ENCODE peak calls at places on chromosomes 13 and 19, in seven cellular contexts. G is fibroblast of mammary gland, D is IMR-90, X is HL-60, B is RWPE1, I is AG09319, L is testis. T is an unnamed sample.

GRCh38 chr19:48111280-48111679 is 663 bp upstream of the PLA2G4C start:
- DNase-seq in G (no peak), D (no peak), X (no peak), B (no peak), I (no peak), L (no peak), T (no peak)

GRCh38 chr13:74372511-74372910 is 238.3 kb upstream of the KLF12 start:
- DNase-seq in G (peak; percentile 24), D (no peak), X (no peak), B (no peak), I (no peak), L (no peak), T (no peak)

GRCh38 chr13:82480415-82480814 is 1401.9 kb downstream of the SLITRK1 start:
- DNase-seq in G (peak; percentile 2), D (no peak), X (no peak), B (no peak), I (no peak), L (no peak), T (no peak)

GRCh38 chr19:10552596-10553053 is 8.9 kb downstream of the ATG4D start:
- DNase-seq in G (peak; percentile 43), D (no peak), X (no peak), B (peak; percentile 73), I (no peak), L (peak; percentile 68), T (peak; percentile 27)

GRCh38 chr13:66208589-66208988 is 1021.5 kb downstream of the PCDH9 start:
- DNase-seq in G (no peak), D (no peak), X (no peak), B (no peak), I (no peak), L (no peak), T (no peak)

GRCh38 chr13:25770601-25771000 is 281.2 kb downstream of the SHISA2 start:
- DNase-seq in G (no peak), D (no peak), X (no peak), B (no peak), I (no peak), L (no peak), T (no peak)

GRCh38 chr13:43227721-43228120 is 204.3 kb downstream of the DNAJC15 start:
- DNase-seq in G (peak; percentile 60), D (peak; percentile 59), X (no peak), B (no peak), I (no peak), L (no peak), T (no peak)

GRCh38 chr19:54429545-54430227 is 14.4 kb downstream of the TTYH1 start:
- DNase-seq in G (no peak), D (no peak), X (no peak), B (no peak), I (no peak), L (no peak), T (no peak)

GRCh38 chr13:45695198-45695730 is 6.9 kb upstream of the CBY2 start:
- DNase-seq in G (peak; percentile 18), D (no peak), X (peak; percentile 76), B (no peak), I (no peak), L (no peak), T (no peak)

GRCh38 chr19:17260842-17261325 is 3.7 kb downstream of the USHBP1 start:
- DNase-seq in G (peak; percentile 75), D (peak; percentile 64), X (peak; percentile 91), B (peak; percentile 94), I (no peak), L (peak; percentile 82), T (peak; percentile 81)

GRCh38 chr19:3982701-3983541 is 2.3 kb downstream of the EEF2 start:
- DNase-seq in G (peak; percentile 84), D (peak; percentile 74), X (no peak), B (peak; percentile 44), I (no peak), L (no peak), T (no peak)

GRCh38 chr13:30774214-30774730 is 38.9 kb downstream of the ALOX5AP start:
- DNase-seq in G (no peak), D (no peak), X (no peak), B (no peak), I (no peak), L (no peak), T (no peak)

GRCh38 chr19:7515471-7516226 is at the start of gene ZNF358:
- DNase-seq in G (peak; percentile 51), D (peak; percentile 46), X (no peak), B (peak; percentile 63), I (peak; percentile 45), L (peak; percentile 67), T (no peak)

GRCh38 chr13:46553521-46553885 is 533 bp downstream of the LRCH1 start:
- DNase-seq in G (no peak), D (no peak), X (no peak), B (no peak), I (no peak), L (no peak), T (no peak)

GRCh38 chr13:95641291-95641811 is 3.2 kb downstream of the DZIP1 start:
- DNase-seq in G (peak; percentile 52), D (peak; percentile 27), X (no peak), B (no peak), I (no peak), L (peak; percentile 49), T (no peak)

GRCh38 chr19:15631817-15632216 is 8.9 kb upstream of the CYP4F3 start:
- DNase-seq in G (peak; percentile 1), D (no peak), X (peak; percentile 39), B (peak; percentile 63), I (no peak), L (peak; percentile 43), T (no peak)

GRCh38 chr19:15633122-15633521 is 7.6 kb upstream of the CYP4F3 start:
- DNase-seq in G (no peak), D (no peak), X (peak; percentile 82), B (no peak), I (no peak), L (no peak), T (no peak)

GRCh38 chr19:15634105-15634504 is 6.6 kb upstream of the CYP4F3 start:
- DNase-seq in G (no peak), D (no peak), X (no peak), B (no peak), I (no peak), L (no peak), T (no peak)

GRCh38 chr19:15628236-15629002 is 12.3 kb upstream of the CYP4F3 start:
- DNase-seq in G (no peak), D (no peak), X (no peak), B (no peak), I (no peak), L (no peak), T (no peak)

GRCh38 chr19:15629003-15629880 is 11.5 kb upstream of the CYP4F3 start:
- DNase-seq in G (peak; percentile 40), D (peak; percentile 19), X (peak; percentile 85), B (peak; percentile 81), I (peak; percentile 0), L (peak; percentile 88), T (peak; percentile 84)
- TF ChIP-seq CTCF in G (peak; percentile 82), D (peak; percentile 73), X (peak; percentile 57), B (peak; percentile 99), I (peak; percentile 71), L (peak; percentile 93), T (peak; percentile 79)

GRCh38 chr19:6433663-6434062 is at the start of gene SLC25A41:
- DNase-seq in G (no peak), D (no peak), X (no peak), B (no peak), I (no peak), L (no peak), T (no peak)

GRCh38 chr19:6431891-6432290 is 1.7 kb downstream of the SLC25A41 start:
- DNase-seq in G (no peak), D (no peak), X (no peak), B (no peak), I (no peak), L (no peak), T (no peak)

GRCh38 chr19:6429419-6430221 is 3.9 kb downstream of the SLC25A41 start:
- DNase-seq in G (no peak), D (no peak), X (peak; percentile 44), B (no peak), I (no peak), L (no peak), T (no peak)

GRCh38 chr19:6433165-6433564 is 398 bp downstream of the SLC25A41 start:
- DNase-seq in G (no peak), D (no peak), X (no peak), B (no peak), I (no peak), L (no peak), T (no peak)
- TF ChIP-seq CTCF in G (no peak), D (no peak), X (no peak), B (no peak), I (no peak), L (no peak), T (no peak)

GRCh38 chr13:110696776-110697175 is 9.1 kb downstream of the CARS2 start:
- DNase-seq in G (no peak), D (no peak), X (no peak), B (no peak), I (no peak), L (no peak), T (no peak)
- TF ChIP-seq CTCF in G (no peak), D (no peak), X (no peak), B (no peak), I (no peak), L (no peak), T (no peak)

DNA sequence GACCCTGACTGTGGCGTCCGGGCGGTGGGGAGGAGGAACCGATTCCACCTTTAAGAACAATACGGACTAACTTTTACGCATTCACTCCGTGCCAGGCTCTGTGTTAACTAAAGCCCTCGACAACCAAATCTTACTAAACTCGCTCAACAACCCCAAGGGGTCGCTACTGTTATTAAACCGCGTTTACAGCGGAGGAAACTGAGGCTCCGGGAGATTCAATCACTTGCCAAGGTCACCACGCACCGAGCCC is 1.2 kb downstream of the SAMD1 start:
- DNase-seq in G (peak; percentile 35), D (no peak), X (no peak), B (no peak), I (no peak), L (no peak), T (no peak)
- TF ChIP-seq CTCF in G (no peak), D (peak; percentile 19), X (no peak), B (no peak), I (peak; percentile 2), L (peak; percentile 5), T (no peak)

DNA sequence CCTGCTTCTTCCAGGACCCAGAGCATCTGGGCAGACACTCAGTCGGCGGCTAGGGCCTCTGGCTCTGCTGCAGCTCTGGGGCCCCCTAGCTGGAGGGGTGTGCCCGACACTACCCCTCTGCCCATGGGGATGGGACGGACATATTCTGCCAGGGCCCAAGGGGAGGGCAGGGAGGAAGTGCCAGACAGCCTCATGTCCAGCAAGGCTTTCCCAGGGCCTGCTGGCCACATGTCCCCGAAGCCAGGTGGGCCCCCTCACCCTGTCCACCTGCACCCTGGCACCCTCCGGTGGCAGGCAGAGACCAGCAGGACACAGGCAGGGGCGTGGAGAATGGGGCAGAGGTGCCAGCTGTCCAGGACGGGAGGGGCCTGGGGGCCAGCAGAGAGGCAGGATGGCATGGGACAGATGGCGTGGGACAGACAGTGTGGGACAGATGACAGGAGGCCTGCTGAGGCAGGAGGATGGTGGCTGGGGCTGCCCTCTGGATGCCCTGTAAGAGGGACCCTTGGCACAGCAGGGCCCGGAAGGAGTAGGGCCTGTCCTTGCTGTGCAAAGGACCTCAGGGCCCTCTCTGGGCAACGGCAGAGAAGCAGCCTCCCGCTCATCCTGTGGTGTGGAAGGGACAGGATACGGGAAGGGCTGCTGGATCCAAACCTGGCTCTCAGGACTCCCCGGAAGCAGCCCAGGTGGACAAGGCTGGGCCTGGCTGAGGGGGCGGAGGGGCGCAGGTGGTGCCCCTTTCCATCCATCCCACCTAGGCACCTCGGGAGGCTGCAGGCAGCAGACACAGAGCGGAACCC is 29.1 kb downstream of the CEBPG start:
- DNase-seq in G (no peak), D (no peak), X (peak; percentile 62), B (no peak), I (no peak), L (no peak), T (no peak)
- TF ChIP-seq CTCF in G (no peak), D (no peak), X (no peak), B (peak; percentile 23), I (no peak), L (no peak), T (no peak)